ENCODE peak calls at places on chromosomes 5 and 9, in seven cellular contexts. T, Q, D, O, J, K and Y are unnamed samples.

GRCh38 chr5:120789918-120790714 is 326.0 kb downstream of the PRR16 start:
- DNase-seq in T (no peak), Q (no peak), D (no peak), O (no peak), J (no peak), K (no peak), Y (no peak)

GRCh38 chr9:69136185-69136584 is 37.9 kb upstream of the TJP2 start:
- DNase-seq in T (no peak), Q (no peak), D (no peak), O (no peak), J (no peak), K (no peak), Y (no peak)

GRCh38 chr5:33166971-33167370 is 273.8 kb upstream of the TARS1 start:
- DNase-seq in T (no peak), Q (no peak), D (no peak), O (no peak), J (no peak), K (no peak), Y (no peak)

GRCh38 chr9:116589392-116590354 is 97.4 kb upstream of the TRIM32 start:
- DNase-seq in T (peak; percentile 89), Q (peak; percentile 94), D (peak; percentile 27), O (peak; percentile 36), J (no peak), K (no peak), Y (peak; percentile 84)

GRCh38 chr5:169281625-169282024 is 19.3 kb downstream of the SLIT3 start:
- DNase-seq in T (no peak), Q (no peak), D (no peak), O (no peak), J (no peak), K (no peak), Y (no peak)

GRCh38 chr5:53170748-53171349 is 61.3 kb upstream of the MOCS2 start:
- DNase-seq in T (peak; percentile 58), Q (peak; percentile 70), D (peak; percentile 23), O (peak; percentile 28), J (no peak), K (no peak), Y (peak; percentile 12)

GRCh38 chr9:34650816-34651215 is 1.2 kb upstream of the IL11RA start:
- DNase-seq in T (peak; percentile 40), Q (peak; percentile 25), D (no peak), O (no peak), J (no peak), K (no peak), Y (no peak)

GRCh38 chr9:11064853-11065252 is 452.1 kb upstream of the PTPRD start:
- DNase-seq in T (no peak), Q (no peak), D (no peak), O (no peak), J (no peak), K (no peak), Y (no peak)

GRCh38 chr5:76403963-76404693 is 1.0 kb downstream of the IQGAP2 start:
- DNase-seq in T (no peak), Q (peak; percentile 2), D (peak; percentile 87), O (peak; percentile 61), J (peak; percentile 30), K (no peak), Y (no peak)

GRCh38 chr5:75588666-75589065 is 22.6 kb upstream of the ANKDD1B start:
- DNase-seq in T (peak; percentile 12), Q (peak; percentile 52), D (no peak), O (no peak), J (no peak), K (no peak), Y (no peak)

GRCh38 chr9:121852646-121853616 is 201.5 kb downstream of the DAB2IP start:
- DNase-seq in T (peak; percentile 38), Q (no peak), D (no peak), O (no peak), J (peak; percentile 76), K (peak; percentile 94), Y (no peak)

GRCh38 chr9:83012160-83012559 is 50.8 kb downstream of the RASEF start:
- DNase-seq in T (no peak), Q (no peak), D (no peak), O (no peak), J (no peak), K (no peak), Y (no peak)

GRCh38 chr9:111118256-111118950 is 80.1 kb upstream of the LPAR1 start:
- DNase-seq in T (peak; percentile 73), Q (peak; percentile 57), D (no peak), O (no peak), J (no peak), K (no peak), Y (peak; percentile 91)

GRCh38 chr5:145834917-145835838 is at the start of gene PRELID2:
- DNase-seq in T (peak; percentile 85), Q (peak; percentile 86), D (peak; percentile 29), O (peak; percentile 40), J (peak; percentile 86), K (peak; percentile 86), Y (peak; percentile 82)

GRCh38 chr9:114017741-114018715 is 60.1 kb downstream of the AMBP start:
- DNase-seq in T (no peak), Q (no peak), D (no peak), O (no peak), J (no peak), K (peak; percentile 4), Y (no peak)

GRCh38 chr5:17113174-17113941 is 104.1 kb upstream of the BASP1 start:
- DNase-seq in T (peak; percentile 73), Q (peak; percentile 90), D (no peak), O (no peak), J (no peak), K (no peak), Y (peak; percentile 88)

GRCh38 chr5:83972236-83972635 is 251.6 kb upstream of the HAPLN1 start:
- DNase-seq in T (peak; percentile 25), Q (no peak), D (no peak), O (no peak), J (no peak), K (no peak), Y (no peak)

GRCh38 chr5:169223595-169223953 is 77.4 kb downstream of the SLIT3 start:
- DNase-seq in T (peak; percentile 63), Q (peak; percentile 10), D (no peak), O (no peak), J (no peak), K (no peak), Y (no peak)

GRCh38 chr9:93209576-93210323 is 25.8 kb downstream of the WNK2 start:
- DNase-seq in T (no peak), Q (no peak), D (no peak), O (no peak), J (no peak), K (no peak), Y (no peak)

GRCh38 chr9:93210324-93210973 is 26.5 kb downstream of the WNK2 start:
- DNase-seq in T (no peak), Q (no peak), D (no peak), O (no peak), J (no peak), K (no peak), Y (no peak)

GRCh38 chr9:93212409-93212808 is 28.5 kb downstream of the WNK2 start:
- DNase-seq in T (no peak), Q (no peak), D (no peak), O (no peak), J (no peak), K (no peak), Y (no peak)

GRCh38 chr9:93210974-93211653 is 27.2 kb downstream of the WNK2 start:
- DNase-seq in T (no peak), Q (no peak), D (no peak), O (no peak), J (no peak), K (no peak), Y (no peak)

GRCh38 chr9:93211654-93212001 is 27.7 kb downstream of the WNK2 start:
- DNase-seq in T (no peak), Q (no peak), D (no peak), O (no peak), J (no peak), K (no peak), Y (no peak)
- TF ChIP-seq CTCF in T (no peak), Q (no peak), D (no peak), O (no peak), J (no peak), K (no peak), Y (no peak)

GRCh38 chr9:109751253-109751652 is 28.7 kb upstream of the PALM2AKAP2 start:
- DNase-seq in T (no peak), Q (no peak), D (no peak), O (no peak), J (no peak), K (no peak), Y (no peak)
- TF ChIP-seq CTCF in T (no peak), Q (no peak), D (no peak), O (no peak), J (no peak), K (no peak), Y (no peak)

GRCh38 chr9:124286292-124286931 is 28.7 kb downstream of the NEK6 start:
- DNase-seq in T (peak; percentile 88), Q (peak; percentile 89), D (peak; percentile 35), O (peak; percentile 78), J (no peak), K (no peak), Y (peak; percentile 89)

GRCh38 chr9:124291801-124292396 is 34.1 kb downstream of the NEK6 start:
- DNase-seq in T (no peak), Q (no peak), D (peak; percentile 25), O (peak; percentile 71), J (no peak), K (no peak), Y (no peak)

GRCh38 chr9:124292696-124293593 is 35.2 kb downstream of the NEK6 start:
- DNase-seq in T (no peak), Q (no peak), D (no peak), O (no peak), J (no peak), K (no peak), Y (no peak)

GRCh38 chr9:124290743-124291554 is 33.2 kb downstream of the NEK6 start:
- DNase-seq in T (no peak), Q (no peak), D (no peak), O (peak; percentile 48), J (no peak), K (no peak), Y (no peak)

DNA sequence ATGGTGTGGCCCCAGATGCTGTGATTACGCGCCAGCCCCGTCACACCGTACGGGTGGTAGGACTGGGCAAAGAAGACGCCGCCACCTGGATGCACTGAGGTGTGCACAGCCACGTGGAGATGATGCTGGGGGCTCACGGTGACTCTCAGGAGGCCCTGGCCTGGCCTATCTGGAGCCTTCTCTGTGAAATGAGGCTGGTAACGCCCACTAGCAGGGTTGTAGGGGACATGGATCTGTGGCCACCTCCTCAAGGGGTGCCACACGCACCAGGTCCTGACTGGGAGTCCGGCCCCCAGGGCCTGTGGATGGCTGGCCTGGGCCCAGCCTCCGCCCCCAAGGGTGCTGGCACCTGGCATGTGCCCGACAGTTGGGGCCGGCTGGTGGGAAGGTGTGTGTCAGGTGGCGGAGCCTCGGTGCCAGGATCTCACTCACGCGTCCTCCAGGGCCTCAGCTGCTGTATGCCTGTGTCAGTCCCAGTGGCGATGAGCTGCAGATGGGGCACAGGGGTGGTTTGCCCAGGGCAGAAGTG is 32.4 kb downstream of the NEK6 start:
- DNase-seq in T (no peak), Q (no peak), D (peak; percentile 66), O (peak; percentile 48), J (no peak), K (no peak), Y (no peak)
- TF ChIP-seq CTCF in T (no peak), Q (no peak), D (peak; percentile 63), O (peak; percentile 36), J (no peak), K (no peak), Y (no peak)

DNA sequence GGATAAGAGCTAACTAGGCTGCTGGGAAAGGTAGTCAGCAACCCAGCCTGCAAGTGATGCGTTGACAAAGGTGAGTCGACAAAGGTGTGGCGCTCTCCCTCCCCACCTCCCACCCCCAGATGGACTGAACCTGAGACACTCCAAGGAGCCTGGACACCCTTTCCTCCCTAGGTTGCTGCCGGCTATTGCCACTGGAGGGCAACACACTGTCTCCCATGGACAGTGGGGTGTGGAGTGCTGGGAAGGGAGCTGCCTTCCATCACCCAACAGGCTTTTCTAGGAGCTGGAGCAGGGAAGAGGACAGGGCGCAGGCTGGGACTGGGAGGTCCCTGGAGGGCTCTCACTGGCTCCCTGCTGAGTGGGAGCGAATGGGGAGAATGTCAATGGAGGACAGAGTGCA is 75.4 kb upstream of the ARAP3 start:
- DNase-seq in T (peak; percentile 39), Q (peak; percentile 61), D (no peak), O (no peak), J (no peak), K (no peak), Y (peak; percentile 38)
- TF ChIP-seq CTCF in T (peak; percentile 45), Q (peak; percentile 75), D (no peak), O (peak; percentile 28), J (no peak), K (peak; percentile 15), Y (peak; percentile 68)